ENCODE peak calls at places on chromosomes 2 and 18, in seven cellular contexts. O, L, F, U, E, A and J are unnamed samples.
A peak's percentile ranks its signal among the peaks of the same experiment; 100 is the strongest.

GRCh38 chr2:109602617-109603188 is 11.1 kb downstream of the SEPTIN10 start:
- DNase-seq in E (no peak), F (no peak), A (no peak), O (no peak), L (no peak), U (no peak), J (no peak)

GRCh38 chr2:107276034-107276433 is 390.1 kb upstream of the ST6GAL2 start:
- DNase-seq in E (no peak), O (no peak), L (no peak), A (no peak), F (no peak), U (no peak), J (no peak)

GRCh38 chr2:218839430-218839829 is 7.8 kb upstream of the PRKAG3 start:
- DNase-seq in F (no peak), U (no peak), E (no peak), L (no peak), O (peak; percentile 84), A (no peak), J (no peak)

GRCh38 chr2:186349508-186349907 is 136.6 kb upstream of the ZC3H15 start:
- DNase-seq in L (no peak), E (peak; percentile 10), F (no peak), U (no peak), O (peak; percentile 85), A (no peak), J (no peak)

GRCh38 chr2:72847916-72848315 is 22.1 kb upstream of the EXOC6B start:
- DNase-seq in F (no peak), O (no peak), U (no peak), A (no peak), L (no peak), E (no peak), J (no peak)

GRCh38 chr2:32711219-32711618 is 83.4 kb downstream of the TTC27 start:
- DNase-seq in F (no peak), A (no peak), U (no peak), O (peak; percentile 90), L (no peak), E (no peak), J (no peak)

GRCh38 chr2:27966466-27966865 is 75.9 kb downstream of the BABAM2 start:
- DNase-seq in O (peak; percentile 68), A (no peak), E (no peak), U (no peak), L (no peak), F (no peak), J (no peak)

GRCh38 chr18:76209597-76209996 is 285.4 kb downstream of the ZNF516 start:
- DNase-seq in F (no peak), U (no peak), L (no peak), O (peak; percentile 9), A (no peak), E (peak; percentile 13), J (no peak)

GRCh38 chr2:231573096-231573495 is 19.6 kb upstream of the TEX44 start:
- DNase-seq in L (no peak), U (no peak), O (no peak), F (no peak), A (no peak), E (no peak), J (no peak)